ENCODE peak calls at places on chromosomes 7 and 10, in seven cellular contexts. X, T, A, N, S, Z and I are unnamed samples.

GRCh38 chr10:15084502-15084922 is 4.1 kb downstream of the ACBD7 start:
- DNase-seq in Z (peak; percentile 25), N (peak; percentile 92), X (peak; percentile 99), A (no peak), T (no peak), S (peak; percentile 46), I (peak; percentile 98)

GRCh38 chr7:417625-417889 is 102.1 kb downstream of the PDGFA start:
- DNase-seq in S (no peak), Z (no peak), X (no peak), A (no peak), N (no peak), T (no peak), I (no peak)

GRCh38 chr7:102991540-102992214 is 78.9 kb downstream of the LRRC17 start:
- DNase-seq in A (no peak), S (no peak), N (peak; percentile 86), T (no peak), X (peak; percentile 97), Z (peak; percentile 47), I (peak; percentile 40)

GRCh38 chr10:69804775-69805174 is 3.1 kb downstream of the COL13A1 start:
- DNase-seq in X (no peak), T (no peak), N (no peak), A (no peak), Z (no peak), S (no peak), I (no peak)

GRCh38 chr7:70037171-70037933 is 439.1 kb downstream of the AUTS2 start:
- DNase-seq in A (no peak), Z (no peak), T (no peak), X (no peak), S (no peak), N (peak; percentile 74), I (no peak)

GRCh38 chr10:82609845-82610244 is 734.9 kb downstream of the NRG3 start:
- DNase-seq in S (no peak), X (no peak), T (no peak), Z (no peak), A (no peak), N (no peak), I (no peak)

GRCh38 chr7:80106498-80107113 is 28.0 kb upstream of the GNAI1 start:
- DNase-seq in S (no peak), T (no peak), Z (no peak), N (no peak), A (no peak), X (no peak), I (no peak)

GRCh38 chr10:119030421-119031250 is 1.1 kb downstream of the NANOS1 start:
- DNase-seq in A (no peak), N (peak; percentile 34), X (peak; percentile 25), Z (peak; percentile 60), T (peak; percentile 85), S (peak; percentile 41), I (no peak)

GRCh38 chr7:148515237-148515636 is 75.3 kb upstream of the C7orf33 start:
- DNase-seq in N (no peak), Z (no peak), S (no peak), X (peak; percentile 45), A (no peak), T (no peak), I (no peak)

GRCh38 chr10:84837041-84837766 is 508.8 kb downstream of the CCSER2 start:
- DNase-seq in Z (no peak), T (no peak), A (no peak), S (peak; percentile 53), X (no peak), N (no peak), I (no peak)

GRCh38 chr7:138184191-138184590 is 107.9 kb downstream of the AKR1D1 start:
- DNase-seq in T (no peak), S (no peak), A (no peak), X (no peak), N (no peak), Z (no peak), I (no peak)

GRCh38 chr7:138188290-138188858 is 112.1 kb downstream of the AKR1D1 start:
- DNase-seq in N (no peak), Z (no peak), T (no peak), A (no peak), S (no peak), X (no peak), I (no peak)

GRCh38 chr7:138185132-138185908 is 109.1 kb downstream of the AKR1D1 start:
- DNase-seq in S (no peak), A (no peak), Z (no peak), X (no peak), N (no peak), T (no peak), I (no peak)

GRCh38 chr7:138186951-138187351 is 110.7 kb downstream of the AKR1D1 start:
- DNase-seq in A (no peak), Z (no peak), T (no peak), N (peak; percentile 5), X (peak; percentile 98), S (no peak), I (no peak)
- H3K4me3 ChIP-seq in A (no peak overlapping the region), Z (no peak overlapping the region), T (no peak overlapping the region), N (no peak overlapping the region), X (no peak overlapping the region), S (no peak overlapping the region), I (no peak overlapping the region)

GRCh38 chr10:63636812-63637211 is 115.6 kb downstream of the REEP3 start:
- DNase-seq in Z (no peak), T (no peak), A (no peak), X (no peak), S (no peak), N (no peak), I (no peak)

GRCh38 chr10:63634488-63635090 is 113.4 kb downstream of the REEP3 start:
- DNase-seq in A (no peak), X (no peak), T (no peak), S (no peak), N (peak; percentile 89), Z (no peak), I (no peak)

GRCh38 chr10:63641799-63642198 is 120.6 kb downstream of the REEP3 start:
- DNase-seq in S (no peak), N (no peak), Z (no peak), A (no peak), X (no peak), T (no peak), I (no peak)

GRCh38 chr10:63633677-63634487 is 112.7 kb downstream of the REEP3 start:
- DNase-seq in Z (no peak), X (peak; percentile 40), A (no peak), N (peak; percentile 44), T (no peak), S (no peak), I (peak; percentile 80)

GRCh38 chr10:63637833-63638443 is 116.7 kb downstream of the REEP3 start:
- DNase-seq in S (no peak), A (no peak), Z (no peak), X (no peak), T (no peak), N (no peak), I (no peak)
- TF ChIP-seq CTCF in S (no peak), A (no peak), Z (no peak), X (no peak), T (no peak), N (no peak), I (no peak)

GRCh38 chr10:86956195-86956840 is 1.1 kb downstream of the MMRN2 start:
- DNase-seq in X (no peak), A (peak; percentile 1), N (no peak), T (peak; percentile 16), S (no peak), Z (no peak), I (no peak)
- H3K4me3 ChIP-seq in X (no peak overlapping the region), A (no peak overlapping the region), N (no peak overlapping the region), T (no peak overlapping the region), S (peak overlapping the region; percentile 58), Z (peak overlapping the region; percentile 4), I (no peak overlapping the region)

DNA sequence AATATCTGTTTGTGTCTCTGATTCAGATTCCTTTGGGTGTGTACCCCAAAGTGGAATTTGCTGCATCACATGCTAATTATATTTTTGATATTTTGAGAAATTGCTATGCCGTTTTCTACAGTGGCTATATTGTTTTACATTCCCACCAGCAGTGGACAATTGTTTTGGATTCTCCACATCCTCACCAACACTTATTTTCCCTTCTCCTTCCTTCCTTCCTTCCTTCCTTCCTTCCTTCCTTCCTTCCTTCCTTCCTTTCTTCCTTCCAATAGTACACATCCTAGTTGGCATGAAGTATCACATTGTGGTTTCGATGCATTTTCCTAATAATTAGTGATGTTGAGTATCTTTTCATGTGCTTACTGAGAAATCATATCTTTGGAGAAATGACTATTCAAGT is 535.5 kb downstream of the SH2D4B start:
- DNase-seq in S (no peak), Z (no peak), N (no peak), X (no peak), T (no peak), A (no peak), I (no peak)
- TF ChIP-seq CTCF in S (no peak), Z (no peak), N (no peak), X (no peak), T (no peak), A (no peak), I (no peak)

DNA sequence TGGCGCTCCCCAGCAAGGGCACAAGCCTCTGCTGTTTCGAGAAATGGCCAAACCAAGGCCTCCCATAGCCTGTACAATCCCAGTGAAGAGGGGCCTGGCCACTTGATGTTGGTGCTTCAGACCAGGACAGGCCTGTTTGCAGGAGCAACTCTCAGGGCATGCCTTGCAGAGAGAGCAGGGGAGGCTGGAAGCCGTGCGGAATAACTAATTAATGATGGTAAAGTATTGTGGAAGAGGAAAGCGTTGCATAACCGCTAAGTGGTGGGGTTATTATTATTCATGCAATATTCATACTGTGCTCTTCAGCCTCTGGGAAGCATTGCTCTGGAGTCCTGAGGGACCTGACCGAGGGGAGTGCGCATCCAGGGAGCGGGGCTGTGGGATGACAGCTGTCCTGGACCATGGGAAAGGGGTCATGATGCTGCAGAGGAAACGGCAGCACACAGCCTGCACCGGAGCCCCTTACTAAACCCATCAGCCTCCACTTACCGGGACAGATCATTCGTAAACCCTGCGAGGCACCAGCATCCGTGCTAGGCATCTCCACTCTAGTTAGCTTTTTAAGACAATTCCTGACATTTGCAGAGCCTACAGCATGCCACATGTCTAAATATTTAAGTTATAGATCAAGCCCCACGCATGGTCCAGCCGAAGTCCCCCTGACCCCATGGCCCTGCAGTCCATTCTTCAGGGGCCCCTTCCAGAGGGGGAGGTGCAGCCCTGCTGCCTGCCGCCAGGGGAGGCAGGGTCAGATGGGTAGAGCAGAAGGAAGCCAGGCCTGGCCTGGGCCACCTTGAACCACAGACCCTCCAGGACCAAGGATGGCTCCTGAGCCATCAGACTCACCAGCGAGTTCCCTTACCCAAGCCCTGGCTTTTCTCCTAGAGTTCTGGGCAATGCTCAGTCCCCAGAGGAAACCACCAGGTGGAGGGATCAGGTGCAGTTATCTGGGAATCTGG is 11.6 kb downstream of the TMEM273 start:
- DNase-seq in X (no peak), T (no peak), S (peak; percentile 59), N (no peak), Z (no peak), A (no peak), I (no peak)
- H3K4me3 ChIP-seq in X (no peak overlapping the region), T (no peak overlapping the region), S (no peak overlapping the region), N (no peak overlapping the region), Z (no peak overlapping the region), A (no peak overlapping the region), I (no peak overlapping the region)